ENCODE peak calls at places on chromosomes 3 and 15, in six cellular contexts. One of them, this sample, is unnamed.

GRCh38 chr3:107855710-107856109 is 235.1 kb downstream of the CD47 start:
- DNase-seq in CD8-positive, alpha-beta T cell: no peak
- DNase-seq in heart left ventricle: no peak
- DNase-seq in right lobe of liver: no peak
- DNase-seq in left ventricle myocardium inferior: no peak
- DNase-seq in PC-9: peak; percentile 5
- DNase-seq in this sample: no peak

GRCh38 chr3:117063910-117064309 is 354.3 kb downstream of the TUSC7 start:
- DNase-seq in PC-9: no peak
- DNase-seq in heart left ventricle: no peak
- DNase-seq in CD8-positive, alpha-beta T cell: no peak
- DNase-seq in right lobe of liver: no peak
- DNase-seq in left ventricle myocardium inferior: no peak
- DNase-seq in this sample: no peak

GRCh38 chr3:156553705-156554356 is 1.1 kb downstream of the SSR3 start:
- DNase-seq in CD8-positive, alpha-beta T cell: no peak
- DNase-seq in PC-9: no peak
- DNase-seq in right lobe of liver: no peak
- DNase-seq in left ventricle myocardium inferior: no peak
- DNase-seq in heart left ventricle: no peak
- DNase-seq in this sample: no peak

GRCh38 chr15:85379403-85380131 is 836 bp upstream of the AKAP13 start:
- DNase-seq in heart left ventricle: no peak
- DNase-seq in left ventricle myocardium inferior: no peak
- DNase-seq in PC-9: no peak
- DNase-seq in CD8-positive, alpha-beta T cell: peak; percentile 56
- DNase-seq in right lobe of liver: no peak
- DNase-seq in this sample: no peak

GRCh38 chr3:144085964-144086363 is 114.3 kb downstream of the DIPK2A start:
- DNase-seq in CD8-positive, alpha-beta T cell: no peak
- DNase-seq in right lobe of liver: no peak
- DNase-seq in PC-9: no peak
- DNase-seq in left ventricle myocardium inferior: no peak
- DNase-seq in heart left ventricle: no peak
- DNase-seq in this sample: no peak

GRCh38 chr3:119551525-119552063 is 7.8 kb downstream of the CD80 start:
- DNase-seq in PC-9: no peak
- DNase-seq in heart left ventricle: no peak
- DNase-seq in left ventricle myocardium inferior: no peak
- DNase-seq in right lobe of liver: no peak
- DNase-seq in CD8-positive, alpha-beta T cell: no peak
- DNase-seq in this sample: no peak

GRCh38 chr3:69738859-69739203 is 433 bp upstream of the MITF start:
- DNase-seq in heart left ventricle: peak; percentile 33
- DNase-seq in left ventricle myocardium inferior: peak; percentile 29
- DNase-seq in CD8-positive, alpha-beta T cell: no peak
- DNase-seq in PC-9: no peak
- DNase-seq in right lobe of liver: no peak
- DNase-seq in this sample: no peak

GRCh38 chr3:47394140-47394855 is 13.5 kb downstream of the PTPN23 start:
- DNase-seq in PC-9: peak; percentile 49
- DNase-seq in right lobe of liver: no peak
- DNase-seq in CD8-positive, alpha-beta T cell: no peak
- DNase-seq in heart left ventricle: no peak
- DNase-seq in left ventricle myocardium inferior: no peak
- DNase-seq in this sample: no peak

GRCh38 chr3:33074217-33075067 is 22.5 kb downstream of the GLB1 start:
- DNase-seq in left ventricle myocardium inferior: peak; percentile 45
- DNase-seq in CD8-positive, alpha-beta T cell: peak; percentile 70
- DNase-seq in heart left ventricle: peak; percentile 41
- DNase-seq in right lobe of liver: no peak
- DNase-seq in PC-9: peak; percentile 38
- DNase-seq in this sample: peak; percentile 63

GRCh38 chr15:62896969-62897486 is 145.5 kb upstream of the TPM1 start:
- DNase-seq in PC-9: peak; percentile 97
- DNase-seq in left ventricle myocardium inferior: peak; percentile 89
- DNase-seq in heart left ventricle: peak; percentile 92
- DNase-seq in CD8-positive, alpha-beta T cell: no peak
- DNase-seq in right lobe of liver: peak; percentile 67
- DNase-seq in this sample: peak; percentile 96

GRCh38 chr15:67579164-67579563 is 36.7 kb downstream of the MAP2K5 start:
- DNase-seq in left ventricle myocardium inferior: no peak
- DNase-seq in right lobe of liver: no peak
- DNase-seq in heart left ventricle: no peak
- DNase-seq in PC-9: no peak
- DNase-seq in CD8-positive, alpha-beta T cell: no peak
- DNase-seq in this sample: no peak
- H3K4me1 ChIP-seq in left ventricle myocardium inferior: no peaks in the 10 kb centered on the region
- H3K4me1 ChIP-seq in right lobe of liver: no peaks in the 10 kb centered on the region
- H3K4me1 ChIP-seq in heart left ventricle: no peaks in the 10 kb centered on the region
- H3K4me1 ChIP-seq in PC-9: no peaks in the 10 kb centered on the region
- H3K4me1 ChIP-seq in CD8-positive, alpha-beta T cell: no peaks in the 10 kb centered on the region
- H3K4me1 ChIP-seq in this sample: no peaks in the 10 kb centered on the region

DNA sequence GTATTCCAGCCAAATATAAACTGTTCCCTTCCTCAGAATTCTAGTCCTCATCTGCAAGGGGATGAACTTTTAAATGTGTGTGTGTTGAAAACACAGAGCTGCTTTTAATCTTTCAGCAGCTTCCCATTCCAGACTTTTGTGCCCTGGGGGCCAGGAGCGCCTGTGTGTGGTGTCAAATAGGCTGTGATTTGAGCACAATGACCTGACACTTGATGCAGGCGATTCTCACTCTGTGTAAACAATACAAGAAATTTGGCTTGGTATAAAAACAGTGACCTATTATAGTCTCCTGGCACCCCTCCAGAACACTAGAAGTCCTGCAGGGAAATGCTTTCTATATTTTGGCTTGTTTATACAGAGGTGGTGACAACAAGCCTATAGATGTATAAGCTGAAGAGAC is 274.6 kb upstream of the ROPN1 start:
- DNase-seq in CD8-positive, alpha-beta T cell: no peak
- DNase-seq in heart left ventricle: no peak
- DNase-seq in left ventricle myocardium inferior: no peak
- DNase-seq in PC-9: peak; percentile 85
- DNase-seq in right lobe of liver: no peak
- DNase-seq in this sample: no peak
- H3K27ac ChIP-seq in CD8-positive, alpha-beta T cell: no peak overlapping the region
- H3K27ac ChIP-seq in heart left ventricle: peak overlapping the region; percentile 6
- H3K27ac ChIP-seq in left ventricle myocardium inferior: peak overlapping the region; percentile 59
- H3K27ac ChIP-seq in PC-9: no peak overlapping the region
- H3K27ac ChIP-seq in right lobe of liver: no peak overlapping the region
- H3K27ac ChIP-seq in this sample: no peak overlapping the region

DNA sequence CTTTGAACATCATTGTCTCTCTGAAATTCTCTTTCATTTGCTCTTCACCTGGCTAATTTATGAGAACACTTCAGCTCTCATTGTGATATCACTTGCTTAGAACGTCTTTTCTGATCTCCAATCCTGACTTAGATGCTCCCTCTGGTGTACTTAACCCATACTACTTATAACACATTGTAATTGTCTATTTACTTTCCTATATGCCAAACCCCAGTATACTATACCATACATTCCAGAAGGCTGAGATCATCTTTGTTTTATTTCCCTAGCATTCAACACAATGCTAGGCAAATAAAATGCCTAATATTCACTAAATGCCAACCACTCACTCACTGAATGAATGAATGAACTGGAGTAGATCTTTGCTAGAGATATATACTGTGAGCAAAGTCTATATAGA is 27.0 kb upstream of the PEX5L start:
- DNase-seq in PC-9: no peak
- DNase-seq in CD8-positive, alpha-beta T cell: no peak
- DNase-seq in heart left ventricle: no peak
- DNase-seq in right lobe of liver: no peak
- DNase-seq in left ventricle myocardium inferior: no peak
- DNase-seq in this sample: no peak
- H3K9me3 ChIP-seq in PC-9: no peaks in the 10 kb centered on the region
- H3K9me3 ChIP-seq in CD8-positive, alpha-beta T cell: no peaks in the 10 kb centered on the region
- H3K9me3 ChIP-seq in heart left ventricle: no peaks in the 10 kb centered on the region
- H3K9me3 ChIP-seq in right lobe of liver: no peaks in the 10 kb centered on the region
- H3K9me3 ChIP-seq in left ventricle myocardium inferior: no peaks in the 10 kb centered on the region
- H3K9me3 ChIP-seq in this sample: no peaks in the 10 kb centered on the region

DNA sequence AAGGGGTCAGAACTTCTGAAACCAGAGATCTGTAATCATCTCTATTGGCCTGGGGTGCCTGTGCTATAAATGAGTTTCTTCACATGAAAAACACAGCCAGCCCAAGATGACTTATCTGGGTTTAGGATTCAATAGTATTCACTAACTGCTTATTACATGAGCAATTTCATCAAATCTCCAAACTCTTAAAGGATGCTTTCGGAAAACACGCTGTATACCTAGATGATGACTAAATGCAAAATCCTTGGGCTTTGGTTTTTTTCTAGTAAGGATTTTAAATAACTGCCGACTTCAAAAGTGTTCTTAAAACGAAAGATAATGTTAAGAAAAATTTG is 18.4 kb downstream of the TMEM43 start:
- DNase-seq in PC-9: no peak
- DNase-seq in right lobe of liver: no peak
- DNase-seq in CD8-positive, alpha-beta T cell: no peak
- DNase-seq in left ventricle myocardium inferior: no peak
- DNase-seq in heart left ventricle: no peak
- DNase-seq in this sample: no peak
- H3K4me1 ChIP-seq in PC-9: peaks cover 44% of the 10 kb centered on the region
- H3K4me1 ChIP-seq in right lobe of liver: peaks cover 54% of the 10 kb centered on the region
- H3K4me1 ChIP-seq in CD8-positive, alpha-beta T cell: peaks cover 55% of the 10 kb centered on the region
- H3K4me1 ChIP-seq in left ventricle myocardium inferior: peaks cover 55% of the 10 kb centered on the region
- H3K4me1 ChIP-seq in heart left ventricle: peaks cover 24% of the 10 kb centered on the region
- H3K4me1 ChIP-seq in this sample: peaks cover 4% of the 10 kb centered on the region

This sample was measured in aorta.